ENCODE peak calls at places on chromosomes 16 and 17, in six cellular contexts. U is CD4-positive, alpha-beta memory T cell; D is body of pancreas; V is fibroblast of lung; T is adrenal gland; M is IMR-90. J is an unnamed sample.
A peak's percentile ranks its signal among the peaks of the same experiment; 100 is the strongest.

GRCh38 chr16:15592324-15592723 is 50.6 kb downstream of the MARF1 start:
- DNase-seq in V (no peak), T (no peak), U (no peak), D (no peak), M (no peak), J (no peak)

GRCh38 chr17:72358465-72358864 is 237.6 kb downstream of the SOX9 start:
- DNase-seq in D (no peak), V (peak; percentile 60), M (peak; percentile 86), U (no peak), T (no peak), J (peak; percentile 64)

GRCh38 chr17:31919802-31920525 is 16.8 kb upstream of the SUZ12 start:
- DNase-seq in V (peak; percentile 27), D (no peak), U (no peak), M (peak; percentile 78), T (no peak), J (peak; percentile 64)

GRCh38 chr16:89962754-89963498 is 14.4 kb downstream of the DEF8 start:
- DNase-seq in V (no peak), D (no peak), T (no peak), U (no peak), M (no peak), J (no peak)

GRCh38 chr16:2592786-2593185 is 55.0 kb downstream of the PDPK1 start:
- DNase-seq in M (no peak), T (no peak), V (no peak), D (no peak), U (no peak), J (no peak)

GRCh38 chr16:66275795-66276428 is 90.6 kb upstream of the CDH5 start:
- DNase-seq in V (peak; percentile 78), M (peak; percentile 76), D (peak; percentile 65), T (peak; percentile 42), U (no peak), J (peak; percentile 56)

GRCh38 chr17:39950871-39951348 is 11.9 kb upstream of the GSDMA start:
- DNase-seq in U (no peak), M (no peak), T (no peak), V (peak; percentile 12), D (peak; percentile 36), J (no peak)

GRCh38 chr17:7024402-7024785 is 1.5 kb downstream of the BCL6B start:
- DNase-seq in D (no peak), V (no peak), U (no peak), M (no peak), T (peak; percentile 30), J (no peak)

GRCh38 chr16:55035956-55036355 is 105.3 kb downstream of the IRX5 start:
- DNase-seq in D (no peak), V (no peak), M (peak; percentile 5), U (no peak), T (no peak), J (peak; percentile 9)

GRCh38 chr16:13919330-13919682 is 648 bp upstream of the ERCC4 start:
- DNase-seq in D (peak; percentile 41), M (peak; percentile 45), T (peak; percentile 29), U (peak; percentile 54), V (peak; percentile 70), J (peak; percentile 68)

GRCh38 chr17:35486920-35487727 is 38.6 kb upstream of the SLFN13 start:
- DNase-seq in M (peak; percentile 56), V (peak; percentile 58), U (peak; percentile 65), T (peak; percentile 15), D (peak; percentile 57), J (peak; percentile 62)

GRCh38 chr16:55010492-55011260 is 80.0 kb downstream of the IRX5 start:
- DNase-seq in M (no peak), U (no peak), T (no peak), D (no peak), V (no peak), J (peak; percentile 7)

GRCh38 chr17:17054636-17055035 is 12.4 kb downstream of the MPRIP start:
- DNase-seq in M (no peak), D (no peak), V (no peak), U (no peak), T (no peak), J (no peak)

GRCh38 chr16:35733971-35734702 is 2274.7 kb downstream of the TP53TG3F start:
- DNase-seq in M (no peak), V (no peak), U (no peak), D (no peak), T (no peak), J (no peak)

GRCh38 chr16:35731341-35732040 is 2272.1 kb downstream of the TP53TG3F start:
- DNase-seq in T (no peak), U (no peak), V (no peak), D (no peak), M (no peak), J (no peak)

GRCh38 chr16:35730251-35730650 is 2270.8 kb downstream of the TP53TG3F start:
- DNase-seq in V (no peak), D (no peak), M (no peak), U (no peak), T (no peak), J (no peak)

GRCh38 chr16:35733278-35733965 is 2274.0 kb downstream of the TP53TG3F start:
- DNase-seq in T (no peak), M (no peak), U (no peak), V (no peak), D (no peak), J (no peak)

DNA sequence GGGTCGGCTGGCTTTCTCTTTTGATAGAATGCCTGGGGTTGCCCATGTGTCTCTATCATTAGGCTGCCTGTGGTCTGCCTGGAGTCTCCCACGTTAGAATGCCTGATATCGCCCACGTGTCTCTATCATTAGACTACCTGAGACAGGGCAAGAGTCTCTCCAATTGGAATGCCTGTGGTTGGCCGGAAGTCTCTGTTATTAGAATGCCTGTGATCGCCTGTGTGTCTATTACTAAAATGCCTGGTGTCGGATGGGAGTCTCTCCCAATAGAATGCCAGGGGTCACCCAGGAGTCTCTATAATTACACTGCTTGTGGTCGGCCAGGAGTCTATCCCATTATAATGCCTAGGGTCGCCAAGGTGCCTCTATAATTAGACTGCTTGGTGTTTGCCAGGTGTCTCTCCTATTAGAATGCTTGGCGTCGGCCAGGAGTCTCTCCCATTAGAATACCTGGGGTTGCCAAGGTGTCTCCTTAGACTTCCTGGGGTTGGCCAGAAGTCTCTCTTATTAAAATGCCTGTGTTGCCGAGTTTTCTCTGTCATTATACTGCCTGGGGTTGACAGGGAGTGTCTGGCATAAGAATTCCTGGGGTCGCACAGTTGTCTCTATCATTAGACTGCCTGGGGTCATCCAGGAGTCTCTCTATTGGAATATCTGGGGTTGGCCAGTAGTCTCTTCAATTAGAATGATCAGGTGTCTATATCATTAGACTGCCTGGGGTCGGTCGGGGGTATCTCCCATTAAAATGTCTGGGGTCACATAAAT is 2272.8 kb downstream of the TP53TG3F start:
- DNase-seq in D (no peak), V (no peak), U (no peak), T (no peak), M (no peak), J (no peak)
- H3K9me3 ChIP-seq in D (no peaks in the 10 kb centered on the region), V (no peaks in the 10 kb centered on the region), U (no peaks in the 10 kb centered on the region), T (no peaks in the 10 kb centered on the region), M (peaks cover 12% of the 10 kb centered on the region), J (no peaks in the 10 kb centered on the region)

DNA sequence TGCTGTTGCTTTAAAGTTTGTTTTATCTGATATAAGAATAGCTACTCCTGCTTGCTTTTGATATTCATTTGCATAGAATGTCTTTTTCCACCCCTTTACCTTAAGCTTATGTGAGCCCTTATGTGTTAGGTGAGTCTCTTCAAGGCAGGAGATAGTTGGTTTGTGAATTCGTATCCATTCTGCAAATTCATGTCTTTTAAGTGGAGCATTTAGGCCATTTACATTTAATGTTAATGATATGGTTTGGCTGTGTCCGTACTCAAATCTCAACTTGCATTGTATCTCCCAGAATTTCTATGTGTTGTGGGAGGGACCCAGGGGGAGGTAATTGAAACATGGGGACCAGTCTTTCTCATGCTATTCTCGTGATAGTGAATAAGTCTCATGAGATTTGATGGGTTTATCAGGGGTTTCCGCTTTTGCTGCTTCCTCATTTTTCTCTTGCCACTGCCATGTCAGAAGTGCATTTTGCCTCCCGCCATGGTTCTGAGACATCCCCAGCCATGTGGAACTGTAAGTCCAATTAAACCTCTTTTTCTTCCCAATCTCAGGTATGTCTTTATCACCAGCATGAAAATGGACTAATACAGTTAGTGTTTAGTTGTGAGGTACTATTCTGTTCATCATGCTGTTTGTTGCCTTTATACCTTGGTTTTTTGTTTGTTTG is 27.2 kb downstream of the ATF7IP2 start:
- DNase-seq in T (no peak), U (no peak), D (no peak), V (no peak), M (no peak), J (no peak)
- H3K9me3 ChIP-seq in T (peaks cover 35% of the 10 kb centered on the region), U (peaks cover 11% of the 10 kb centered on the region), D (peaks cover 37% of the 10 kb centered on the region), V (no peaks in the 10 kb centered on the region), M (peaks cover 10% of the 10 kb centered on the region), J (peaks cover 55% of the 10 kb centered on the region)

GRCh38 chr16:75175074-75175473 is 26.8 kb downstream of the ZFP1 start:
- DNase-seq in M (no peak), U (no peak), V (no peak), T (no peak), D (no peak), J (no peak)
- H3K9me3 ChIP-seq in M (peaks cover 53% of the 10 kb centered on the region), U (peaks cover 6% of the 10 kb centered on the region), V (no peaks in the 10 kb centered on the region), T (peaks cover 21% of the 10 kb centered on the region), D (peaks cover 18% of the 10 kb centered on the region), J (peaks cover 83% of the 10 kb centered on the region)

GRCh38 chr17:22277595-22277994 is 585.3 kb downstream of the KCNJ18 start:
- DNase-seq in T (no peak), M (no peak), D (no peak), V (no peak), U (no peak), J (no peak)

GRCh38 chr17:22273308-22273707 is 581.0 kb downstream of the KCNJ18 start:
- DNase-seq in D (no peak), M (no peak), T (no peak), U (no peak), V (no peak), J (no peak)

GRCh38 chr17:22278302-22279275 is 586.3 kb downstream of the KCNJ18 start:
- DNase-seq in T (no peak), V (no peak), D (no peak), U (no peak), M (no peak), J (no peak)
- H3K9me3 ChIP-seq in T (no peaks in the 10 kb centered on the region), V (no peaks in the 10 kb centered on the region), D (no peaks in the 10 kb centered on the region), U (no peaks in the 10 kb centered on the region), M (peaks cover 14% of the 10 kb centered on the region), J (no peaks in the 10 kb centered on the region)

DNA sequence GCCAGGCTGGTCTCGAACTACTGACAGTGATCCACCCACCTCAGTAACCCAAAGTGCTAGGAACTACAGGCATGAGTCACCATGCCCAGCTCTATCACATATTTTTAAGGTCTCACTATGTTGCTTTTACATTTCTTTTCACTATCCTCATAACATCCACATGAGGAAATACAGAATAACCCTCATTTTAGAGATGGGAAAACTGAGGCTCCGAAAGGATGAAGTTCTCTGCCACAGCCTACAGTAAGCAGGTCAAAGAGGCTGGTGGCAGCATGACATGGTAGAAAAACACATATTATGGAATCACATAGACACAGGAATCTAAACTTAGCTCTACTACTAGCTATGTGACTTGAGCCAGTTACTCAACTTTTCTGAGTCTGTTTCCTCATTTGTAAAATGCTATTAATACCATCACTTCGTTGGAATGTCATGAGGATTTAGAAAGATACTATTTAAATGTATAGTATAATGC is 32.2 kb downstream of the APPBP2 start:
- DNase-seq in D (no peak), T (no peak), M (peak; percentile 60), U (no peak), V (no peak), J (peak; percentile 22)
- H3K9me3 ChIP-seq in D (peaks cover 8% of the 10 kb centered on the region), T (peaks cover 6% of the 10 kb centered on the region), M (peaks cover 7% of the 10 kb centered on the region), U (no peaks in the 10 kb centered on the region), V (no peaks in the 10 kb centered on the region), J (peaks cover 4% of the 10 kb centered on the region)

GRCh38 chr16:31715915-31716314 is 157.7 kb upstream of the ZNF267 start:
- DNase-seq in D (no peak), U (no peak), M (no peak), T (no peak), V (no peak), J (no peak)
- H3K9me3 ChIP-seq in D (no peaks in the 10 kb centered on the region), U (no peaks in the 10 kb centered on the region), M (no peaks in the 10 kb centered on the region), T (no peaks in the 10 kb centered on the region), V (no peaks in the 10 kb centered on the region), J (no peaks in the 10 kb centered on the region)